ENCODE peak calls at places on chromosomes 6 and 20, in six cellular contexts. One of them, this sample, is unnamed.

GRCh38 chr6:112038756-112039430 is 15.0 kb upstream of the CCN6 start:
- DNase-seq in body of pancreas: no peak
- DNase-seq in gastrocnemius medialis: no peak
- DNase-seq in stomach: no peak
- DNase-seq in MM.1S: no peak
- DNase-seq in CD4-positive, alpha-beta memory T cell: no peak
- DNase-seq in this sample: no peak

GRCh38 chr6:42555477-42556457 is 8.1 kb upstream of the UBR2 start:
- DNase-seq in gastrocnemius medialis: no peak
- DNase-seq in CD4-positive, alpha-beta memory T cell: peak
- DNase-seq in body of pancreas: no peak
- DNase-seq in MM.1S: peak
- DNase-seq in stomach: no peak
- DNase-seq in this sample: no peak

GRCh38 chr6:109348246-109348645 is 34.0 kb downstream of the CD164 start:
- DNase-seq in gastrocnemius medialis: no peak
- DNase-seq in MM.1S: no peak
- DNase-seq in CD4-positive, alpha-beta memory T cell: no peak
- DNase-seq in body of pancreas: no peak
- DNase-seq in stomach: no peak
- DNase-seq in this sample: no peak

GRCh38 chr6:41194386-41194785 is 6.6 kb downstream of the TREML2 start:
- DNase-seq in body of pancreas: no peak
- DNase-seq in gastrocnemius medialis: no peak
- DNase-seq in stomach: no peak
- DNase-seq in MM.1S: no peak
- DNase-seq in CD4-positive, alpha-beta memory T cell: no peak
- DNase-seq in this sample: no peak

GRCh38 chr6:93779086-93779858 is 359.9 kb upstream of the EPHA7 start:
- DNase-seq in body of pancreas: no peak
- DNase-seq in CD4-positive, alpha-beta memory T cell: no peak
- DNase-seq in stomach: no peak
- DNase-seq in MM.1S: no peak
- DNase-seq in gastrocnemius medialis: no peak
- DNase-seq in this sample: no peak

GRCh38 chr6:83867527-83868161 is 8.2 kb downstream of the CYB5R4 start:
- DNase-seq in CD4-positive, alpha-beta memory T cell: no peak
- DNase-seq in body of pancreas: no peak
- DNase-seq in stomach: peak
- DNase-seq in gastrocnemius medialis: peak
- DNase-seq in MM.1S: no peak
- DNase-seq in this sample: peak

GRCh38 chr20:5008743-5009142 is 7.4 kb upstream of the SLC23A2 start:
- DNase-seq in body of pancreas: no peak
- DNase-seq in MM.1S: no peak
- DNase-seq in gastrocnemius medialis: no peak
- DNase-seq in CD4-positive, alpha-beta memory T cell: no peak
- DNase-seq in stomach: no peak
- DNase-seq in this sample: no peak

GRCh38 chr6:57029213-57029612 is 17.3 kb upstream of the KIAA1586 start:
- DNase-seq in stomach: no peak
- DNase-seq in CD4-positive, alpha-beta memory T cell: no peak
- DNase-seq in gastrocnemius medialis: no peak
- DNase-seq in MM.1S: no peak
- DNase-seq in body of pancreas: no peak
- DNase-seq in this sample: no peak

GRCh38 chr6:34897130-34897529 is 8.1 kb downstream of the ANKS1A start:
- DNase-seq in gastrocnemius medialis: no peak
- DNase-seq in MM.1S: no peak
- DNase-seq in stomach: no peak
- DNase-seq in body of pancreas: no peak
- DNase-seq in CD4-positive, alpha-beta memory T cell: no peak
- DNase-seq in this sample: no peak

GRCh38 chr6:42428326-42429041 is 23.2 kb downstream of the TRERF1 start:
- DNase-seq in gastrocnemius medialis: no peak
- DNase-seq in MM.1S: no peak
- DNase-seq in stomach: no peak
- DNase-seq in body of pancreas: no peak
- DNase-seq in CD4-positive, alpha-beta memory T cell: peak
- DNase-seq in this sample: no peak

GRCh38 chr6:21409231-21409630 is 184.3 kb upstream of the SOX4 start:
- DNase-seq in CD4-positive, alpha-beta memory T cell: no peak
- DNase-seq in stomach: no peak
- DNase-seq in gastrocnemius medialis: no peak
- DNase-seq in body of pancreas: no peak
- DNase-seq in MM.1S: no peak
- DNase-seq in this sample: no peak

GRCh38 chr6:144334150-144334708 is 49.1 kb downstream of the UTRN start:
- DNase-seq in MM.1S: peak
- DNase-seq in gastrocnemius medialis: peak
- DNase-seq in body of pancreas: no peak
- DNase-seq in stomach: no peak
- DNase-seq in CD4-positive, alpha-beta memory T cell: peak
- DNase-seq in this sample: no peak

GRCh38 chr6:24332306-24332705 is 25.6 kb downstream of the DCDC2 start:
- DNase-seq in MM.1S: no peak
- DNase-seq in CD4-positive, alpha-beta memory T cell: no peak
- DNase-seq in body of pancreas: no peak
- DNase-seq in gastrocnemius medialis: no peak
- DNase-seq in stomach: no peak
- DNase-seq in this sample: no peak

GRCh38 chr20:41336711-41337492 is 3.7 kb upstream of the LPIN3 start:
- DNase-seq in CD4-positive, alpha-beta memory T cell: no peak
- DNase-seq in gastrocnemius medialis: peak
- DNase-seq in stomach: no peak
- DNase-seq in MM.1S: no peak
- DNase-seq in body of pancreas: no peak
- DNase-seq in this sample: no peak

DNA sequence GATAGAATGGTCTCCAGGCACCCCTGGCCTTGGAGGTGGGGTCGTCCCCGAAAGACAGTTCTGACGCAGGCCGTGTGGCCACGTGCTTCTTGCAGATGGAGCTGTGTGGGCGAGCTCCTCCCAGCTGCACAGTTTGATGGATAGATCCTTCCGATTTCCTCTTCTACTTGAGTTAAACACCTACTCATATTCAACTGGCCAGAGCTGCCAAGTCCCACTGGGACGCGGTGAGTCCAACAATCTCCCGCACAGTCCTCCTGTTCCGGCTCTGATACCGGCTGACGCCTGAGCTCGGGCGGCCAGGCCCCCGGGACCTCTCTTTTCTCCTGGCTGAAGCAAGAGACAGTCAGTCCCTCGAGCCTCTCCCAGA is 57.9 kb upstream of the DACT2 start:
- DNase-seq in MM.1S: no peak
- DNase-seq in stomach: no peak
- DNase-seq in gastrocnemius medialis: peak
- DNase-seq in CD4-positive, alpha-beta memory T cell: no peak
- DNase-seq in body of pancreas: no peak
- DNase-seq in this sample: no peak
- H3K27ac ChIP-seq in MM.1S: no peak
- H3K27ac ChIP-seq in stomach: no peak
- H3K27ac ChIP-seq in gastrocnemius medialis: peak
- H3K27ac ChIP-seq in CD4-positive, alpha-beta memory T cell: no peak
- H3K27ac ChIP-seq in body of pancreas: no peak
- H3K27ac ChIP-seq in this sample: no peak

GRCh38 chr6:33177552-33178446 is 14.5 kb downstream of the COL11A2 start:
- DNase-seq in CD4-positive, alpha-beta memory T cell: no peak
- DNase-seq in gastrocnemius medialis: no peak
- DNase-seq in MM.1S: no peak
- DNase-seq in body of pancreas: no peak
- DNase-seq in stomach: no peak
- DNase-seq in this sample: no peak
- H3K27ac ChIP-seq in CD4-positive, alpha-beta memory T cell: no peak
- H3K27ac ChIP-seq in gastrocnemius medialis: no peak
- H3K27ac ChIP-seq in MM.1S: no peak
- H3K27ac ChIP-seq in body of pancreas: no peak
- H3K27ac ChIP-seq in stomach: no peak
- H3K27ac ChIP-seq in this sample: no peak

GRCh38 chr6:70758883-70759282 is 91.2 kb downstream of the SMAP1 start:
- DNase-seq in body of pancreas: no peak
- DNase-seq in gastrocnemius medialis: no peak
- DNase-seq in stomach: no peak
- DNase-seq in CD4-positive, alpha-beta memory T cell: no peak
- DNase-seq in MM.1S: no peak
- DNase-seq in this sample: no peak
- H3K27ac ChIP-seq in body of pancreas: no peak
- H3K27ac ChIP-seq in gastrocnemius medialis: no peak
- H3K27ac ChIP-seq in stomach: no peak
- H3K27ac ChIP-seq in CD4-positive, alpha-beta memory T cell: no peak
- H3K27ac ChIP-seq in MM.1S: no peak
- H3K27ac ChIP-seq in this sample: no peak

GRCh38 chr20:38882600-38882999 is 43.6 kb upstream of the FAM83D start:
- DNase-seq in CD4-positive, alpha-beta memory T cell: no peak
- DNase-seq in stomach: no peak
- DNase-seq in gastrocnemius medialis: no peak
- DNase-seq in MM.1S: no peak
- DNase-seq in body of pancreas: no peak
- DNase-seq in this sample: no peak
- H3K27ac ChIP-seq in CD4-positive, alpha-beta memory T cell: peak
- H3K27ac ChIP-seq in stomach: no peak
- H3K27ac ChIP-seq in gastrocnemius medialis: no peak
- H3K27ac ChIP-seq in MM.1S: no peak
- H3K27ac ChIP-seq in body of pancreas: no peak
- H3K27ac ChIP-seq in this sample: no peak

GRCh38 chr6:38776515-38776914 is 61.4 kb downstream of the DNAH8 start:
- DNase-seq in CD4-positive, alpha-beta memory T cell: no peak
- DNase-seq in MM.1S: no peak
- DNase-seq in body of pancreas: no peak
- DNase-seq in stomach: no peak
- DNase-seq in gastrocnemius medialis: no peak
- DNase-seq in this sample: no peak

GRCh38 chr6:38775870-38776269 is 60.8 kb downstream of the DNAH8 start:
- DNase-seq in stomach: no peak
- DNase-seq in MM.1S: no peak
- DNase-seq in body of pancreas: no peak
- DNase-seq in CD4-positive, alpha-beta memory T cell: no peak
- DNase-seq in gastrocnemius medialis: no peak
- DNase-seq in this sample: no peak

GRCh38 chr6:38783436-38784228 is 68.5 kb downstream of the DNAH8 start:
- DNase-seq in stomach: no peak
- DNase-seq in body of pancreas: no peak
- DNase-seq in MM.1S: no peak
- DNase-seq in CD4-positive, alpha-beta memory T cell: no peak
- DNase-seq in gastrocnemius medialis: no peak
- DNase-seq in this sample: no peak

GRCh38 chr6:38782616-38783015 is 67.5 kb downstream of the DNAH8 start:
- DNase-seq in MM.1S: no peak
- DNase-seq in stomach: no peak
- DNase-seq in body of pancreas: no peak
- DNase-seq in gastrocnemius medialis: no peak
- DNase-seq in CD4-positive, alpha-beta memory T cell: no peak
- DNase-seq in this sample: no peak

GRCh38 chr6:38779310-38780062 is 64.4 kb downstream of the DNAH8 start:
- DNase-seq in CD4-positive, alpha-beta memory T cell: no peak
- DNase-seq in body of pancreas: no peak
- DNase-seq in stomach: no peak
- DNase-seq in gastrocnemius medialis: no peak
- DNase-seq in MM.1S: no peak
- DNase-seq in this sample: no peak
- H3K27ac ChIP-seq in CD4-positive, alpha-beta memory T cell: no peak
- H3K27ac ChIP-seq in body of pancreas: no peak
- H3K27ac ChIP-seq in stomach: no peak
- H3K27ac ChIP-seq in gastrocnemius medialis: no peak
- H3K27ac ChIP-seq in MM.1S: no peak
- H3K27ac ChIP-seq in this sample: no peak

DNA sequence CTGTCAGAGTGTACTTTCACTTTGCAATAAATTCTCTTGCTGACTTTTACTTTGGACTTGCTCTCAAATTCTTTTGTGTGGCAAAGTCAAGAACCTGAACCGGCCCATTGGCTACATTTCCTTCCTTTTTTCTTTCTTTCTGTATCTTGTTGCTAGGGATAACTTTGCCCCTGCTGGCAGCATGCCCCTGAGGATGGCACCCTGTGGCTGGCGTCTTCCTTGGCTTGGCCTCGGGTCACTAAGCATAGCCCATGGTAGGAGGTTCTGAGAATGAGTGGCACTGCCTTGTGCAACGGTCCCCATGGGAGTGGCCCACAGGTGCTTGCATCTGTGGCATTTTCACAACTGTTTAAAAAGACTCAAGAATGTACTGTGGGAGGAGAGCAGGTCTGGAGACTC is 14.1 kb upstream of the HLA-F start:
- DNase-seq in stomach: no peak
- DNase-seq in body of pancreas: no peak
- DNase-seq in CD4-positive, alpha-beta memory T cell: no peak
- DNase-seq in MM.1S: no peak
- DNase-seq in gastrocnemius medialis: no peak
- DNase-seq in this sample: no peak
- H3K27ac ChIP-seq in stomach: peak
- H3K27ac ChIP-seq in body of pancreas: no peak
- H3K27ac ChIP-seq in CD4-positive, alpha-beta memory T cell: peak
- H3K27ac ChIP-seq in MM.1S: no peak
- H3K27ac ChIP-seq in gastrocnemius medialis: no peak
- H3K27ac ChIP-seq in this sample: no peak

DNA sequence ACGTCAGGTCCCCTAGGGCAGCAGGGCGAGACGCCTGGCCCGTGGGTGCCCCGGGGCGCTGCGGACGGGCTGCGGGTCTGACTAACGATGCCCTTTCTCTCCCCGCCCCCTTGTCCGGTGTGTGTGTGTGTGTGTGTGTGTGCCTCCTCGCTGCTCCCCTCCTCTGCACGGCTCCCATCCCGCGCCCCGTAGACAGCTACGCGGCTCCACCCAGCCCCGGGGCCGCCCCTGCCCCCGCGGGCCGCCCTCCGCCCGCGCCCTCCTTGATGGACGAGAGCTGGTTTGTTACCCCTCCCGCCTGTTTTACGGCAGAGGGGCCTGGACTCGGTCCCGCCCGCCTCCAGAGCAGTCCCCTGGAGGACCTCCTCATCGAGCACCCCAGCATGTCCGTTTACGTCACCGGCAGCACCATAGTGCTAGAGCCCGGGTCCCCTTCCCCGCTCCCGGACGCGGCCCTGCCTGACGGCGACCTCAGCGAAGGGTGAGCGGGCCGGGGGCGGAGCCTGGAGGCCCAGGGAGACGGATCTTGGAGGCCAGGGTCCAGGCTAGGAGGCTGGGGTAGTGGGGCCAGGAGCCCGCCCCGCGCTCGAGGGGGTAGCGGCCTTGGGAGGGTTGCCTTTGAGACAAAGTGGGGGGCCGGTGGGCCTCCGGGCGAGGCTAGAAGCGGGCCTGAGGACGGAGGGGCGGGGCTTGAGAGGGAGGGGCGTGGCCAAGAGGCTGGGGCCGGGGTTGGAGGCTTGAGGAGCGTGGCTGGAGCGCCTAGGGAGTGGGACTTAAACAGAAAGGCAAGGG is 5.1 kb downstream of the TP53INP2 start:
- DNase-seq in stomach: peak
- DNase-seq in gastrocnemius medialis: peak
- DNase-seq in MM.1S: peak
- DNase-seq in CD4-positive, alpha-beta memory T cell: peak
- DNase-seq in body of pancreas: peak
- DNase-seq in this sample: peak
- H3K27ac ChIP-seq in stomach: peak
- H3K27ac ChIP-seq in gastrocnemius medialis: peak
- H3K27ac ChIP-seq in MM.1S: peak
- H3K27ac ChIP-seq in CD4-positive, alpha-beta memory T cell: peak
- H3K27ac ChIP-seq in body of pancreas: peak
- H3K27ac ChIP-seq in this sample: no peak

DNA sequence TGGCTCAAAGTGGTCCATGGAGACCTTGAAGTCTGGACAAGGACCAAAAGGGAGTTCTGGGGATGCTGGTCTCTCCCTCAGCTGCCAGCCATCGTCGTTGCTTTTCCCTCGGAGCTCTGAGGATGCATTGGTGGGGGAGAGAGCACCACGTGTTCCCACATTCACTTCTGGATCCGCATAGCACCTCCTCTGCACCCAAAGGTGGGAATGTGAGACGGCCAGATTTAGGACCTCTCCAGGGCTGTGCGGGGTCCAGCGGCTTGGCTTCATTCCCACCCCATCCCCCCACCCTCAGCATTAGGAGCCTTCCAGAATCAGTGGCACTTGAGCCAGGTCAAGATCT is 1.1 kb downstream of the EPB41L1 start:
- DNase-seq in CD4-positive, alpha-beta memory T cell: no peak
- DNase-seq in gastrocnemius medialis: no peak
- DNase-seq in MM.1S: no peak
- DNase-seq in stomach: no peak
- DNase-seq in body of pancreas: no peak
- DNase-seq in this sample: no peak
- H3K27ac ChIP-seq in CD4-positive, alpha-beta memory T cell: no peak
- H3K27ac ChIP-seq in gastrocnemius medialis: no peak
- H3K27ac ChIP-seq in MM.1S: no peak
- H3K27ac ChIP-seq in stomach: no peak
- H3K27ac ChIP-seq in body of pancreas: no peak
- H3K27ac ChIP-seq in this sample: no peak